ENCODE peak calls at places on chromosomes 5 and 9, in seven cellular contexts. B, S, L, V, W, P and Q are unnamed samples. For H3K9me3, the result is how much of the 10 kb centered on the place peaks cover.

GRCh38 chr5:68378204-68378830 is 162.8 kb downstream of the PIK3R1 start:
- DNase-seq in P (no peak), L (peak), S (no peak), B (no peak), V (no peak), W (no peak), Q (no peak)

GRCh38 chr5:131384616-131385214 is 120.9 kb downstream of the CDC42SE2 start:
- DNase-seq in V (no peak), W (no peak), S (no peak), L (no peak), B (no peak), P (no peak), Q (no peak)

GRCh38 chr9:129597355-129598088 is 23.4 kb downstream of the C9orf50 start:
- DNase-seq in W (peak), S (peak), P (peak), L (peak), B (peak), V (peak), Q (no peak)

GRCh38 chr5:139919308-139919707 is 123.7 kb downstream of the PSD2 start:
- DNase-seq in P (no peak), L (no peak), S (no peak), W (no peak), V (peak), B (no peak), Q (no peak)

GRCh38 chr9:98899399-98900056 is 44.2 kb upstream of the COL15A1 start:
- DNase-seq in W (no peak), B (peak), P (no peak), V (peak), L (peak), S (no peak), Q (peak)

GRCh38 chr5:57032151-57032551 is 80.2 kb upstream of the MIER3 start:
- DNase-seq in W (no peak), B (peak), S (no peak), P (no peak), L (no peak), V (no peak), Q (no peak)

GRCh38 chr5:90888511-90889324 is 330.1 kb downstream of the ADGRV1 start:
- DNase-seq in P (no peak), V (peak), W (no peak), B (no peak), L (no peak), S (no peak), Q (no peak)

GRCh38 chr5:150129813-150130492 is 25.7 kb downstream of the PDGFRB start:
- DNase-seq in P (peak), L (peak), S (peak), B (peak), W (peak), V (no peak), Q (no peak)

GRCh38 chr9:19630762-19631161 is 158.1 kb downstream of the SLC24A2 start:
- DNase-seq in B (no peak), S (no peak), P (no peak), V (no peak), L (no peak), W (no peak), Q (no peak)

GRCh38 chr5:15834596-15835245 is 334.7 kb downstream of the FBXL7 start:
- DNase-seq in L (no peak), S (no peak), B (no peak), P (no peak), W (no peak), V (peak), Q (no peak)

GRCh38 chr9:34125681-34126206 is 754 bp downstream of the DCAF12 start:
- DNase-seq in V (peak), P (no peak), L (no peak), S (no peak), B (peak), W (no peak), Q (no peak)

GRCh38 chr5:179680780-179681411 is at the start of gene CBY3:
- DNase-seq in P (no peak), S (no peak), L (no peak), V (no peak), W (no peak), B (no peak), Q (no peak)

GRCh38 chr5:67294266-67294938 is 97.8 kb upstream of the CD180 start:
- DNase-seq in S (no peak), B (no peak), L (no peak), P (no peak), W (no peak), V (no peak), Q (no peak)

GRCh38 chr5:66306105-66306843 is 162.2 kb downstream of the SREK1 start:
- DNase-seq in S (no peak), L (peak), V (peak), W (no peak), P (no peak), B (peak), Q (peak)

GRCh38 chr5:125604104-125604503 is 819.1 kb upstream of the GRAMD2B start:
- DNase-seq in S (no peak), V (no peak), W (no peak), B (no peak), L (no peak), P (no peak), Q (no peak)

GRCh38 chr5:67770431-67771025 is 445.0 kb upstream of the PIK3R1 start:
- DNase-seq in W (no peak), P (no peak), B (no peak), L (no peak), S (no peak), V (peak), Q (no peak)

GRCh38 chr9:6029581-6029980 is 14.2 kb upstream of the RANBP6 start:
- DNase-seq in P (no peak), L (no peak), W (no peak), S (no peak), B (no peak), V (no peak), Q (no peak)

GRCh38 chr9:36485647-36486453 is 85.8 kb upstream of the RNF38 start:
- DNase-seq in B (peak), L (no peak), W (no peak), P (no peak), S (no peak), V (no peak), Q (no peak)

GRCh38 chr9:97758334-97758916 is 61.3 kb upstream of the XPA start:
- DNase-seq in W (no peak), P (no peak), B (no peak), S (no peak), L (no peak), V (no peak), Q (no peak)

GRCh38 chr5:174327317-174327864 is 281.9 kb downstream of the NSG2 start:
- DNase-seq in B (peak), V (peak), S (peak), L (no peak), W (peak), P (peak), Q (no peak)

GRCh38 chr5:58255970-58256369 is 203.9 kb downstream of the PLK2 start:
- DNase-seq in V (no peak), L (no peak), B (no peak), P (no peak), W (no peak), S (no peak), Q (no peak)

GRCh38 chr5:168260353-168261211 is 30.9 kb upstream of the WWC1 start:
- DNase-seq in P (no peak), S (no peak), V (no peak), L (no peak), B (no peak), W (no peak), Q (no peak)

GRCh38 chr9:97714435-97714834 is 17.3 kb upstream of the XPA start:
- DNase-seq in W (no peak), V (peak), S (no peak), L (no peak), P (no peak), B (no peak), Q (no peak)

GRCh38 chr9:3887121-3887797 is 361.5 kb upstream of the RFX3 start:
- DNase-seq in L (no peak), S (no peak), B (no peak), W (no peak), P (no peak), V (no peak), Q (no peak)

GRCh38 chr9:75201480-75202209 is 113.3 kb downstream of the OSTF1 start:
- DNase-seq in P (no peak), S (no peak), W (no peak), V (no peak), L (no peak), B (no peak), Q (no peak)

GRCh38 chr5:143041-143440 is 48.3 kb upstream of the LRRC14B start:
- DNase-seq in W (no peak), B (no peak), L (no peak), P (no peak), S (no peak), V (no peak), Q (no peak)

GRCh38 chr5:33462456-33462855 is 21.7 kb downstream of the TARS1 start:
- DNase-seq in W (no peak), P (no peak), S (no peak), L (no peak), B (no peak), V (peak), Q (no peak)

GRCh38 chr5:76601470-76601869 is 21.7 kb downstream of the F2RL2 start:
- DNase-seq in L (no peak), P (no peak), S (no peak), V (peak), W (no peak), B (no peak), Q (no peak)

GRCh38 chr5:178231736-178232123 is 872 bp downstream of the PHYKPL start:
- DNase-seq in L (no peak), P (no peak), B (no peak), V (no peak), S (no peak), W (no peak), Q (no peak)

GRCh38 chr5:75368391-75368790 is 31.4 kb downstream of the HMGCR start:
- DNase-seq in S (no peak), B (no peak), V (peak), L (no peak), W (no peak), P (no peak), Q (no peak)

GRCh38 chr5:45038366-45038987 is 229.7 kb downstream of the MRPS30 start:
- DNase-seq in S (no peak), W (no peak), V (no peak), P (no peak), L (no peak), B (no peak), Q (no peak)

GRCh38 chr9:90140131-90140818 is 502.3 kb downstream of the DIRAS2 start:
- DNase-seq in V (no peak), P (no peak), L (no peak), W (no peak), B (no peak), S (no peak), Q (no peak)

GRCh38 chr5:96235008-96235910 is 197.8 kb downstream of the PCSK1 start:
- DNase-seq in B (no peak), S (no peak), W (no peak), P (no peak), L (no peak), V (peak), Q (no peak)

GRCh38 chr9:129143461-129143927 is 32.3 kb downstream of the PTPA start:
- DNase-seq in W (peak), L (no peak), P (peak), B (peak), V (peak), S (peak), Q (no peak)

GRCh38 chr5:138336952-138337684 is 948 bp upstream of the FAM53C start:
- DNase-seq in S (no peak), V (no peak), L (no peak), P (peak), W (peak), B (no peak), Q (no peak)

GRCh38 chr5:80712914-80713313 is 58.1 kb upstream of the DHFR start:
- DNase-seq in L (no peak), B (no peak), W (no peak), V (no peak), P (no peak), S (no peak), Q (no peak)

GRCh38 chr5:149002053-149002452 is 60.8 kb downstream of the SH3TC2 start:
- DNase-seq in L (no peak), W (no peak), S (peak), B (no peak), V (peak), P (peak), Q (no peak)

GRCh38 chr5:110879675-110880074 is 140.9 kb downstream of the SLC25A46 start:
- DNase-seq in B (no peak), V (no peak), W (no peak), P (no peak), S (no peak), L (no peak), Q (no peak)

GRCh38 chr9:25225938-25226760 is 452.1 kb downstream of the TUSC1 start:
- DNase-seq in W (no peak), V (no peak), B (no peak), L (no peak), P (no peak), S (peak), Q (no peak)

GRCh38 chr5:175386526-175386925 is 57.5 kb downstream of the DRD1 start:
- DNase-seq in P (no peak), S (no peak), B (no peak), W (no peak), V (no peak), L (no peak), Q (no peak)

GRCh38 chr5:40984884-40985283 is 75.6 kb downstream of the C7 start:
- DNase-seq in S (no peak), B (no peak), P (no peak), V (peak), W (no peak), L (no peak), Q (no peak)

GRCh38 chr5:40985501-40985900 is 76.2 kb downstream of the C7 start:
- DNase-seq in P (no peak), L (no peak), B (no peak), W (no peak), V (no peak), S (no peak), Q (no peak)

GRCh38 chr5:40986666-40987065 is 77.4 kb downstream of the C7 start:
- DNase-seq in W (no peak), V (no peak), B (no peak), S (no peak), L (no peak), P (no peak), Q (no peak)

GRCh38 chr5:40988761-40989510 is 79.6 kb downstream of the C7 start:
- DNase-seq in V (no peak), W (no peak), S (no peak), B (no peak), P (no peak), L (no peak), Q (no peak)

DNA sequence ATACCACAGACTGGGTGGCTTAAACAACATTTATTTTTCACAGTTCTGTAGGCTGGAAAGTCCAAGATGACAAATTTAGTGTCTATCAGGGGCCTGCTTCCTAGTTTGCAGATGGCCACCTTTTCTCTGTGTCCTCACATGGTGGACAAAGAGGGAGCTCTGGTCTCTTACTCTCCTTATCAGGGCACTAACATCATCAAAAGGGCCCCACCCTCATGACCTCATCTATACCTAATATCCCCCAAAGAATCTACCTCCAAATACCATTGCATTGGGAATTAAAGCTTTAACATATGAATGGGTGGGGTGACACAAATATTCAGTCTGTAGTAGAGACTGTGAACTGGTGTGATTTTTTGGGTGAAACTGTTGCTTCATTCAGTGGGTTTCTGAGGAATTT is 78.1 kb downstream of the C7 start:
- DNase-seq in S (no peak), L (no peak), B (no peak), W (no peak), V (no peak), P (no peak), Q (no peak)
- H3K9me3 ChIP-seq in S (under half), L (under half), B (under half), W (under half), V (under half), P (under half), Q (under half)

GRCh38 chr9:96379461-96379860 is 4.0 kb downstream of the SLC35D2 start:
- DNase-seq in V (peak), P (no peak), S (no peak), W (no peak), B (no peak), L (no peak), Q (no peak)
- H3K27ac ChIP-seq in V (no peak), P (no peak), S (no peak), W (no peak), B (no peak), L (no peak), Q (no peak)

DNA sequence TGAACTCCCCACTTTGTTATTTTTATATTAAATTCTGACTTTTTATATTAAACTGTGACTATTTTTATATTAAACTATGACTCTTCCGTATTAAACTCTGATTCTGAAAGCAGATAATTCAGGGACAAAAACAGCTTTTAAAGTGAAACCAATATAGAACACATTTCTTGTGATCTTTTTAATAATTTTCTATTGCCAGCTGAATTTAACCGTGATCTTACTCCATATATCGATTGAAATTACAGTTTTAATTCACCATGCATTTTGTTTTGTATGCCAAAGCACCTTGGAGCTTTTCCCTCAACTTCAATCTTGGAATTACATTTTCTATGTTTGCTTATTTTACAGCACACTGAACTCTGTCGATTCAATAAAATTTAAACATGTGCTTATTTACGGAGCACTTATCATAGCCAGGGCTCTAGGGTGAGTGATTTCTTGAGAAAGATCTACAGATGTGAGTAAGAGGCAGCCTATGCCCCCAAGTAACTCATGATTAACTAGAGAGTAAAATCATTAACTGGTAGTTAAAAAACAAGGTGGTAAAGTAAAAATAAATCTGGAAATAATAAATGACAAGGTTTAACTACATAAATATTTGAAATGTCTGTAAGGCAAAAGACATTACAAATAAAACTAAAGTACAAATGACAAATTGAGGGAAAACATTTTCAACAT is 72.9 kb upstream of the ALDH1B1 start:
- DNase-seq in V (no peak), B (no peak), S (no peak), P (no peak), W (no peak), L (no peak), Q (no peak)
- H3K9me3 ChIP-seq in V (under half), B (under half), S (under half), P (under half), W (under half), L (under half), Q (under half)

DNA sequence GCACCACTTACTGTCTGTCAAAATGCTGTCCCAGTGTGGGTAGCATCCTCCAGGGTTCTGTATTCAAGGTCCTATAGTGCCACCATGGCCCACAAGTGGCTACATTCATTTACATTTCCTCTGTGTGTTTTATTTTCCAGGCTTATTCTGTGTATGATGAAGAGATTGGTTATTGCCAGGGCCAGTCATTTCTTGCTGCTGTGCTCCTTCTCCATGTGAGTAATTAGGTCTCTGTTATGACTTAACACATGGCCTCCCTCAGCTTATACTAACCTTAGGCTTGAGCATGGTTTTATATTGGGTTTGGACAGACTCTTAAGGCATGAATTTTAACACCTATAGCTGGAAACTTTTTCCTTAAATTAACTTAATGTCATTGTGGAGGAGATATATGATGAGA is 36.7 kb downstream of the GPR21 start:
- DNase-seq in P (no peak), S (no peak), B (no peak), L (no peak), V (no peak), W (no peak), Q (no peak)
- H3K27ac ChIP-seq in P (no peak), S (no peak), B (no peak), L (no peak), V (no peak), W (no peak), Q (no peak)

DNA sequence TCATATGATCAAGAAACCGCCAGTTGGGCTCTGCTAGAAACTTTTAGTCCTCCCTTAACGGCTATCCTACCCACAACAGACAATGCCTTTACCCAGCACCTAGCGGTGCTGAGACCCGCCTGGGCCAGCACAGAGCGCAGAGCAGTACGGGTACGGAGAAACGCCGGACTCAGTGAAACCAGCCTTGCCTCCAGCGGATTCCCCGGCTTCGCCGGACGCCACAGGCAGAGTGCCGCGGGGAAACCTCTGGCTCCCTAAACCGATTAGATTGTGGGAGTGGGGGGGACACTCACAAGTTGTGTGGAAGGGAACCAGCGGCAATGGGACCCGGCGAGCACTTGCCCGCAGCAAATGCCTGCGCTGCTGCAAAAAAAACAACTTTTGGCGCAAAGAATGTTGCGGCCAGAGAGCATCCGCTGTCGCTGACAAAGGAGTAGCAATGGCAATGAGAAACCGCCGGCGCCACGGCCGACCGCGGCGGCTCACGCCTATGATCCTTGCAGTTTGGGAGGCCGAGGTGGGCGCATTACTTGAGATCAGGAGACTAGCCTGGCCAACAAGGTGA is 88.2 kb downstream of the ANXA2R start:
- DNase-seq in P (no peak), W (no peak), V (no peak), L (peak), B (no peak), S (peak), Q (peak)
- H3K9me3 ChIP-seq in P (under half), W (under half), V (under half), L (under half), B (under half), S (under half), Q (under half)

GRCh38 chr9:127053057-127053821 is 69.2 kb downstream of the ANGPTL2 start:
- DNase-seq in W (no peak), S (no peak), B (peak), L (no peak), P (no peak), V (no peak), Q (no peak)
- H3K27ac ChIP-seq in W (peak), S (peak), B (no peak), L (no peak), P (no peak), V (no peak), Q (no peak)

DNA sequence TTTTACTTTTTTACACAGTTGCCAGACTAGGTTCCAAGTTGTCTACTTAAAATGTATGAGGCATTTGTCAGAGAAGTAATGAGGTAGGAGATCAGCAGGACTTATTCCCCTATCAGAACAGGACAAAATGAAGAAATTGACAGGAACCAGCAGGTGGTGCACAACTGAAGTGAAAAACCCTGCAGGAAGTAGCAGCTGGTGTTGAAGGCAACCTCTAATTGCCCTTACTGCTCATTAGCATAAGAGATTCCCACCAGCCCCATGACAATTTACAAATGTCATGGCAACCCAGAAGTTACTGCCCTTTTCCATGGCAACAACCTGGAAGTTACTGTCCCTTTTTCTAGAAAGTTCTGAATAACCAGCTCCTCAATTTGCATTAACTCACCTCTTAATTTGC is 5.4 kb downstream of the PCDHB15 start:
- DNase-seq in P (no peak), B (no peak), S (no peak), L (no peak), W (no peak), V (no peak), Q (no peak)
- H3K9me3 ChIP-seq in P (half or more), B (under half), S (half or more), L (under half), W (half or more), V (under half), Q (under half)